ENCODE peak calls at places on chromosomes 6 and 20, in eight cellular contexts. One of them, this sample, is unnamed.

GRCh38 chr6:47457370-47457769 is 20.2 kb upstream of the CD2AP start:
- DNase-seq in endothelial cell of umbilical vein: no peak
- DNase-seq in progenitor cell of endocrine pancreas: no peak
- DNase-seq in B cell: no peak
- DNase-seq in AG09319: no peak
- DNase-seq in heart left ventricle: no peak
- DNase-seq in hepatocyte: no peak
- DNase-seq in fibroblast of pulmonary artery: no peak
- DNase-seq in this sample: no peak

GRCh38 chr20:41174782-41175181 is 37.4 kb downstream of the PLCG1 start:
- DNase-seq in progenitor cell of endocrine pancreas: no peak
- DNase-seq in fibroblast of pulmonary artery: no peak
- DNase-seq in AG09319: no peak
- DNase-seq in B cell: no peak
- DNase-seq in hepatocyte: no peak
- DNase-seq in heart left ventricle: no peak
- DNase-seq in endothelial cell of umbilical vein: no peak
- DNase-seq in this sample: no peak

GRCh38 chr6:24089741-24090140 is 36.3 kb upstream of the NRSN1 start:
- DNase-seq in fibroblast of pulmonary artery: no peak
- DNase-seq in hepatocyte: no peak
- DNase-seq in progenitor cell of endocrine pancreas: no peak
- DNase-seq in B cell: no peak
- DNase-seq in endothelial cell of umbilical vein: no peak
- DNase-seq in heart left ventricle: no peak
- DNase-seq in AG09319: no peak
- DNase-seq in this sample: no peak

GRCh38 chr20:35601021-35601973 is 14.3 kb upstream of the SPAG4 start:
- DNase-seq in heart left ventricle: peak; percentile 89
- DNase-seq in fibroblast of pulmonary artery: peak; percentile 76
- DNase-seq in B cell: peak; percentile 88
- DNase-seq in endothelial cell of umbilical vein: peak; percentile 79
- DNase-seq in AG09319: peak; percentile 25
- DNase-seq in progenitor cell of endocrine pancreas: peak; percentile 50
- DNase-seq in hepatocyte: peak; percentile 88
- DNase-seq in this sample: peak; percentile 84

GRCh38 chr6:146287691-146288369 is 255.8 kb upstream of the RAB32 start:
- DNase-seq in fibroblast of pulmonary artery: peak; percentile 90
- DNase-seq in progenitor cell of endocrine pancreas: no peak
- DNase-seq in AG09319: peak; percentile 10
- DNase-seq in endothelial cell of umbilical vein: peak; percentile 13
- DNase-seq in hepatocyte: no peak
- DNase-seq in B cell: no peak
- DNase-seq in heart left ventricle: no peak
- DNase-seq in this sample: no peak

GRCh38 chr6:89297695-89298351 is 17.3 kb downstream of the GABRR2 start:
- DNase-seq in AG09319: peak; percentile 75
- DNase-seq in progenitor cell of endocrine pancreas: no peak
- DNase-seq in fibroblast of pulmonary artery: peak; percentile 96
- DNase-seq in hepatocyte: peak; percentile 64
- DNase-seq in B cell: peak; percentile 19
- DNase-seq in heart left ventricle: no peak
- DNase-seq in endothelial cell of umbilical vein: peak; percentile 97
- DNase-seq in this sample: peak; percentile 78

GRCh38 chr6:39114395-39114706 is 635 bp downstream of the SAYSD1 start:
- DNase-seq in hepatocyte: no peak
- DNase-seq in fibroblast of pulmonary artery: no peak
- DNase-seq in B cell: no peak
- DNase-seq in AG09319: no peak
- DNase-seq in endothelial cell of umbilical vein: no peak
- DNase-seq in progenitor cell of endocrine pancreas: no peak
- DNase-seq in heart left ventricle: no peak
- DNase-seq in this sample: no peak

GRCh38 chr6:159996087-159996622 is 27.3 kb downstream of the IGF2R start:
- DNase-seq in hepatocyte: no peak
- DNase-seq in B cell: no peak
- DNase-seq in progenitor cell of endocrine pancreas: no peak
- DNase-seq in endothelial cell of umbilical vein: no peak
- DNase-seq in heart left ventricle: no peak
- DNase-seq in fibroblast of pulmonary artery: no peak
- DNase-seq in AG09319: no peak
- DNase-seq in this sample: no peak

GRCh38 chr6:44477293-44477894 is 89.9 kb downstream of the CDC5L start:
- DNase-seq in B cell: no peak
- DNase-seq in AG09319: no peak
- DNase-seq in hepatocyte: no peak
- DNase-seq in endothelial cell of umbilical vein: no peak
- DNase-seq in progenitor cell of endocrine pancreas: no peak
- DNase-seq in fibroblast of pulmonary artery: no peak
- DNase-seq in heart left ventricle: no peak
- DNase-seq in this sample: no peak

GRCh38 chr6:34610819-34611477 is 54.8 kb upstream of the SPDEF start:
- DNase-seq in hepatocyte: peak; percentile 40
- DNase-seq in B cell: no peak
- DNase-seq in endothelial cell of umbilical vein: peak; percentile 51
- DNase-seq in heart left ventricle: no peak
- DNase-seq in fibroblast of pulmonary artery: peak; percentile 87
- DNase-seq in progenitor cell of endocrine pancreas: no peak
- DNase-seq in AG09319: peak; percentile 29
- DNase-seq in this sample: no peak

GRCh38 chr6:84623956-84624680 is 140.3 kb downstream of the TBX18 start:
- DNase-seq in fibroblast of pulmonary artery: peak; percentile 94
- DNase-seq in progenitor cell of endocrine pancreas: no peak
- DNase-seq in heart left ventricle: no peak
- DNase-seq in AG09319: no peak
- DNase-seq in B cell: no peak
- DNase-seq in endothelial cell of umbilical vein: peak; percentile 70
- DNase-seq in hepatocyte: no peak
- DNase-seq in this sample: no peak

GRCh38 chr20:47927385-47927851 is 142.1 kb upstream of the SULF2 start:
- DNase-seq in B cell: no peak
- DNase-seq in fibroblast of pulmonary artery: no peak
- DNase-seq in hepatocyte: no peak
- DNase-seq in progenitor cell of endocrine pancreas: no peak
- DNase-seq in AG09319: no peak
- DNase-seq in endothelial cell of umbilical vein: no peak
- DNase-seq in heart left ventricle: no peak
- DNase-seq in this sample: no peak

GRCh38 chr6:111850288-111850937 is 22.8 kb downstream of the FYN start:
- DNase-seq in heart left ventricle: peak; percentile 72
- DNase-seq in B cell: peak; percentile 36
- DNase-seq in fibroblast of pulmonary artery: no peak
- DNase-seq in AG09319: no peak
- DNase-seq in hepatocyte: no peak
- DNase-seq in progenitor cell of endocrine pancreas: no peak
- DNase-seq in endothelial cell of umbilical vein: no peak
- DNase-seq in this sample: peak; percentile 48

GRCh38 chr6:155228549-155229166 is 35.2 kb upstream of the CLDN20 start:
- DNase-seq in heart left ventricle: no peak
- DNase-seq in hepatocyte: peak; percentile 16
- DNase-seq in AG09319: peak; percentile 2
- DNase-seq in fibroblast of pulmonary artery: peak; percentile 77
- DNase-seq in B cell: no peak
- DNase-seq in progenitor cell of endocrine pancreas: no peak
- DNase-seq in endothelial cell of umbilical vein: no peak
- DNase-seq in this sample: no peak

GRCh38 chr6:83270971-83271714 is 78.0 kb downstream of the RWDD2A start:
- DNase-seq in progenitor cell of endocrine pancreas: no peak
- DNase-seq in hepatocyte: no peak
- DNase-seq in endothelial cell of umbilical vein: peak; percentile 80
- DNase-seq in heart left ventricle: no peak
- DNase-seq in B cell: no peak
- DNase-seq in fibroblast of pulmonary artery: peak; percentile 76
- DNase-seq in AG09319: no peak
- DNase-seq in this sample: no peak

DNA sequence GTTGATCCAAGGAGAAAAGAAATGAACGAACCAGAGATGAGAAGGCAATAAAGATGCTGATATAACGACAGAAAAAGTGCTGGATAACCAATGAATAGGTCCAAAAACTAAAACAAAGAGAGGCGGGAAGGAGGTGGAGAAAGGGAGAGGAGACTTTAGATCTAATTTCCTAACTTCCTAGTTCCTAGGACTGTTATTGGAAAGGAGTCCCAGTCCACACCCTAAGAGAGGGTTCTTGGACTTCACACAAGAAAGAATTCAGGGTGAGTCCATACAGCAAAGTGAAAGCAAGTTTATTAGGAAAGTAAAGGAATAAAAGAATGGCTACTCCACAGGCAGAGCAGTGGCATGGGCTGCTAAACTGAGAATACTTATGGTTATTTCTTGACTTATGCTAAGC is 61.1 kb upstream of the RBM24 start:
- DNase-seq in heart left ventricle: no peak
- DNase-seq in endothelial cell of umbilical vein: no peak
- DNase-seq in fibroblast of pulmonary artery: no peak
- DNase-seq in B cell: no peak
- DNase-seq in AG09319: no peak
- DNase-seq in progenitor cell of endocrine pancreas: no peak
- DNase-seq in hepatocyte: no peak
- DNase-seq in this sample: no peak
- TF ChIP-seq CTCF in heart left ventricle: no peak
- TF ChIP-seq CTCF in endothelial cell of umbilical vein: no peak
- TF ChIP-seq CTCF in fibroblast of pulmonary artery: no peak
- TF ChIP-seq CTCF in B cell: no peak
- TF ChIP-seq CTCF in AG09319: no peak
- TF ChIP-seq CTCF in progenitor cell of endocrine pancreas: no peak
- TF ChIP-seq CTCF in hepatocyte: no peak
- TF ChIP-seq CTCF in this sample: no peak

GRCh38 chr6:147361582-147361981 is 146.9 kb upstream of the SAMD5 start:
- DNase-seq in AG09319: no peak
- DNase-seq in fibroblast of pulmonary artery: no peak
- DNase-seq in B cell: no peak
- DNase-seq in progenitor cell of endocrine pancreas: no peak
- DNase-seq in heart left ventricle: no peak
- DNase-seq in endothelial cell of umbilical vein: no peak
- DNase-seq in hepatocyte: no peak
- DNase-seq in this sample: no peak

GRCh38 chr6:147371325-147371724 is 137.2 kb upstream of the SAMD5 start:
- DNase-seq in AG09319: no peak
- DNase-seq in B cell: no peak
- DNase-seq in progenitor cell of endocrine pancreas: no peak
- DNase-seq in fibroblast of pulmonary artery: no peak
- DNase-seq in heart left ventricle: no peak
- DNase-seq in endothelial cell of umbilical vein: no peak
- DNase-seq in hepatocyte: no peak
- DNase-seq in this sample: no peak

GRCh38 chr6:147366290-147366689 is 142.2 kb upstream of the SAMD5 start:
- DNase-seq in AG09319: no peak
- DNase-seq in progenitor cell of endocrine pancreas: no peak
- DNase-seq in B cell: no peak
- DNase-seq in fibroblast of pulmonary artery: no peak
- DNase-seq in heart left ventricle: no peak
- DNase-seq in endothelial cell of umbilical vein: no peak
- DNase-seq in hepatocyte: no peak
- DNase-seq in this sample: no peak
- TF ChIP-seq CTCF in AG09319: no peak
- TF ChIP-seq CTCF in progenitor cell of endocrine pancreas: no peak
- TF ChIP-seq CTCF in B cell: no peak
- TF ChIP-seq CTCF in fibroblast of pulmonary artery: peak; percentile 0
- TF ChIP-seq CTCF in heart left ventricle: no peak
- TF ChIP-seq CTCF in endothelial cell of umbilical vein: no peak
- TF ChIP-seq CTCF in hepatocyte: no peak
- TF ChIP-seq CTCF in this sample: no peak

GRCh38 chr6:161138545-161139303 is 135.1 kb downstream of the AGPAT4 start:
- DNase-seq in progenitor cell of endocrine pancreas: no peak
- DNase-seq in heart left ventricle: no peak
- DNase-seq in AG09319: no peak
- DNase-seq in endothelial cell of umbilical vein: no peak
- DNase-seq in fibroblast of pulmonary artery: no peak
- DNase-seq in hepatocyte: no peak
- DNase-seq in B cell: no peak
- DNase-seq in this sample: no peak
- TF ChIP-seq CTCF in progenitor cell of endocrine pancreas: no peak
- TF ChIP-seq CTCF in heart left ventricle: no peak
- TF ChIP-seq CTCF in AG09319: no peak
- TF ChIP-seq CTCF in endothelial cell of umbilical vein: no peak
- TF ChIP-seq CTCF in fibroblast of pulmonary artery: no peak
- TF ChIP-seq CTCF in hepatocyte: no peak
- TF ChIP-seq CTCF in B cell: no peak
- TF ChIP-seq CTCF in this sample: no peak

DNA sequence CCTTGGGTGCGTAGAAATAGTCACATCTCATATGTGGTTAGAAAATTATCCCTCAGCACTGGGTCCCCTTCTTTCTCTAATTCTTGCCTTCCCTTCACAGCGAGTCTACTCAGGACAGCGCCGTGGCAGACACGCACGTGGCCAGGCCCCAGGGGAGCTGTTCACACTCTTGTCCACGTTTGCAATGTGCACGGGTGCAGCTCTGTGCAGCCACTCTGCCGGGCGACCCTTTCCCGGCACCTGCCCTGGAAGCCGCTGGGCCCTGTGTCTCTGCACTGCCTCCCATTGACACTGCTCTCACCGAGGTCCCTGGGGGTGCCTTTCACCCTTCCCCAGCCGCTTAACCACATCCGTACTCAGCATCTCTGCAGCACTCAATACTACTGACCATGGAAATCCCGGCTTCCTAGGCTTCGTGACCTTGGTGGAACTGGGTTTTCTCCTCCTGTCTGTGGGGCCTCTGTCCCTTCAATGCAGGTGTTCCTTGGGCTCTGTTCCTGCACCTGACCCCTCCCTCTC is 104.9 kb downstream of the DACT2 start:
- DNase-seq in B cell: no peak
- DNase-seq in hepatocyte: no peak
- DNase-seq in AG09319: no peak
- DNase-seq in fibroblast of pulmonary artery: no peak
- DNase-seq in heart left ventricle: no peak
- DNase-seq in progenitor cell of endocrine pancreas: no peak
- DNase-seq in endothelial cell of umbilical vein: no peak
- DNase-seq in this sample: no peak
- TF ChIP-seq CTCF in B cell: no peak
- TF ChIP-seq CTCF in hepatocyte: no peak
- TF ChIP-seq CTCF in AG09319: no peak
- TF ChIP-seq CTCF in fibroblast of pulmonary artery: no peak
- TF ChIP-seq CTCF in heart left ventricle: no peak
- TF ChIP-seq CTCF in progenitor cell of endocrine pancreas: no peak
- TF ChIP-seq CTCF in endothelial cell of umbilical vein: no peak
- TF ChIP-seq CTCF in this sample: no peak

DNA sequence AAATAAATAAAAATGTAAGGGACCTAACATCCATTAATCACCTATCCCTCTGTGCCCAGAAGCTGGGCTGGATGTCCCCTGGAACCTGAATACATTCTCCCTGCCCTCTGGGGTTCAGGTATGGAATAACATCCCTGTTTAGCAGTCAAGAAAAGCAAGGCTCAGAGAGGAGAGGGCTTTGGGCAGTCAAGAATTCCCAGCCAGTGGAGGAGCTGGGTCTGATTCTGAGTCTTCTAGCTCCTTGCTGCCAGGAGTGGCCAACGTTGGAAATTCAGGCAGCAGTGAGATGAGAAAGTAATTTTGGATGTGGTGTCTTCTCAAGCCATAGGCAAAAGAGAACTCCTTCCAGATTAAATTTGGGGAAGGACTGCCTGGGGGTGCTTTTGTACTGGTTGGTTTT is 42.6 kb upstream of the ZNFX1 start:
- DNase-seq in AG09319: no peak
- DNase-seq in hepatocyte: peak; percentile 63
- DNase-seq in progenitor cell of endocrine pancreas: no peak
- DNase-seq in heart left ventricle: no peak
- DNase-seq in fibroblast of pulmonary artery: peak; percentile 71
- DNase-seq in B cell: no peak
- DNase-seq in endothelial cell of umbilical vein: peak; percentile 37
- DNase-seq in this sample: no peak
- TF ChIP-seq CTCF in AG09319: peak; percentile 48
- TF ChIP-seq CTCF in hepatocyte: peak; percentile 29
- TF ChIP-seq CTCF in progenitor cell of endocrine pancreas: peak; percentile 36
- TF ChIP-seq CTCF in heart left ventricle: no peak
- TF ChIP-seq CTCF in fibroblast of pulmonary artery: peak; percentile 62
- TF ChIP-seq CTCF in B cell: no peak
- TF ChIP-seq CTCF in endothelial cell of umbilical vein: peak; percentile 17
- TF ChIP-seq CTCF in this sample: peak; percentile 3

GRCh38 chr20:17452441-17452840 is 78.7 kb downstream of the BFSP1 start:
- DNase-seq in heart left ventricle: no peak
- DNase-seq in AG09319: no peak
- DNase-seq in hepatocyte: no peak
- DNase-seq in fibroblast of pulmonary artery: no peak
- DNase-seq in endothelial cell of umbilical vein: no peak
- DNase-seq in progenitor cell of endocrine pancreas: no peak
- DNase-seq in B cell: no peak
- DNase-seq in this sample: no peak
- TF ChIP-seq CTCF in heart left ventricle: no peak
- TF ChIP-seq CTCF in AG09319: no peak
- TF ChIP-seq CTCF in hepatocyte: no peak
- TF ChIP-seq CTCF in fibroblast of pulmonary artery: no peak
- TF ChIP-seq CTCF in endothelial cell of umbilical vein: no peak
- TF ChIP-seq CTCF in progenitor cell of endocrine pancreas: no peak
- TF ChIP-seq CTCF in B cell: no peak
- TF ChIP-seq CTCF in this sample: no peak